ENCODE peak calls at places on chromosomes 2 and 18, in seven cellular contexts. One of them, this sample, is unnamed.

GRCh38 chr2:29212009-29212408 is 96.8 kb downstream of the CLIP4 start:
- DNase-seq in HCT116: no peak
- DNase-seq in Panc1: no peak
- DNase-seq in HepG2: peak; percentile 39
- DNase-seq in H1: peak; percentile 38
- DNase-seq in K562: no peak
- DNase-seq in GM12878: no peak
- DNase-seq in this sample: no peak

GRCh38 chr2:96866986-96867755 is 2.7 kb downstream of the SEMA4C start:
- DNase-seq in K562: no peak
- DNase-seq in HepG2: no peak
- DNase-seq in Panc1: no peak
- DNase-seq in H1: no peak
- DNase-seq in HCT116: no peak
- DNase-seq in GM12878: no peak
- DNase-seq in this sample: no peak

GRCh38 chr2:119647440-119648169 is 31.4 kb upstream of the TMEM177 start:
- DNase-seq in HCT116: no peak
- DNase-seq in K562: no peak
- DNase-seq in Panc1: no peak
- DNase-seq in H1: no peak
- DNase-seq in GM12878: peak; percentile 35
- DNase-seq in HepG2: no peak
- DNase-seq in this sample: no peak

GRCh38 chr2:220259656-220260055 is 632.2 kb downstream of the SLC4A3 start:
- DNase-seq in K562: no peak
- DNase-seq in GM12878: no peak
- DNase-seq in Panc1: no peak
- DNase-seq in H1: no peak
- DNase-seq in HepG2: no peak
- DNase-seq in HCT116: no peak
- DNase-seq in this sample: no peak

GRCh38 chr2:42238644-42239288 is 69.6 kb downstream of the EML4 start:
- DNase-seq in Panc1: peak; percentile 24
- DNase-seq in HepG2: peak; percentile 53
- DNase-seq in K562: no peak
- DNase-seq in HCT116: peak; percentile 6
- DNase-seq in GM12878: no peak
- DNase-seq in H1: peak; percentile 63
- DNase-seq in this sample: no peak

GRCh38 chr2:100742884-100743283 is 77.1 kb upstream of the NPAS2 start:
- DNase-seq in HCT116: no peak
- DNase-seq in Panc1: no peak
- DNase-seq in H1: no peak
- DNase-seq in K562: no peak
- DNase-seq in GM12878: no peak
- DNase-seq in HepG2: peak; percentile 27
- DNase-seq in this sample: peak; percentile 13

GRCh38 chr2:127089466-127090235 is 17.3 kb downstream of the BIN1 start:
- DNase-seq in HCT116: no peak
- DNase-seq in HepG2: no peak
- DNase-seq in GM12878: no peak
- DNase-seq in H1: no peak
- DNase-seq in K562: no peak
- DNase-seq in Panc1: no peak
- DNase-seq in this sample: no peak

GRCh38 chr18:52222211-52222610 is 117.8 kb upstream of the DCC start:
- DNase-seq in K562: no peak
- DNase-seq in H1: no peak
- DNase-seq in GM12878: no peak
- DNase-seq in HCT116: no peak
- DNase-seq in Panc1: no peak
- DNase-seq in HepG2: no peak
- DNase-seq in this sample: no peak

GRCh38 chr18:31679133-31679731 is 5.1 kb downstream of the B4GALT6 start:
- DNase-seq in H1: no peak
- DNase-seq in GM12878: no peak
- DNase-seq in HCT116: peak; percentile 63
- DNase-seq in K562: no peak
- DNase-seq in Panc1: peak; percentile 86
- DNase-seq in HepG2: no peak
- DNase-seq in this sample: no peak

GRCh38 chr2:240893363-240893828 is 2.6 kb downstream of the MAB21L4 start:
- DNase-seq in H1: no peak
- DNase-seq in HCT116: peak; percentile 28
- DNase-seq in GM12878: no peak
- DNase-seq in HepG2: no peak
- DNase-seq in K562: no peak
- DNase-seq in Panc1: no peak
- DNase-seq in this sample: no peak

GRCh38 chr2:218187650-218188025 is 20.9 kb upstream of the CXCR1 start:
- DNase-seq in GM12878: no peak
- DNase-seq in Panc1: no peak
- DNase-seq in HCT116: no peak
- DNase-seq in HepG2: no peak
- DNase-seq in K562: no peak
- DNase-seq in H1: no peak
- DNase-seq in this sample: no peak

GRCh38 chr2:128304715-128305554 is 13.7 kb downstream of the HS6ST1 start:
- DNase-seq in HepG2: peak; percentile 76
- DNase-seq in GM12878: no peak
- DNase-seq in Panc1: no peak
- DNase-seq in K562: no peak
- DNase-seq in H1: no peak
- DNase-seq in HCT116: peak; percentile 72
- DNase-seq in this sample: no peak

GRCh38 chr2:96594701-96595152 is 43.4 kb downstream of the KANSL3 start:
- DNase-seq in H1: no peak
- DNase-seq in Panc1: no peak
- DNase-seq in HepG2: no peak
- DNase-seq in K562: no peak
- DNase-seq in GM12878: no peak
- DNase-seq in HCT116: no peak
- DNase-seq in this sample: no peak

GRCh38 chr2:58055027-58055786 is 8.6 kb downstream of the VRK2 start:
- DNase-seq in HCT116: no peak
- DNase-seq in K562: no peak
- DNase-seq in GM12878: no peak
- DNase-seq in Panc1: no peak
- DNase-seq in H1: no peak
- DNase-seq in HepG2: no peak
- DNase-seq in this sample: no peak

GRCh38 chr2:109212836-109213563 is 84.0 kb downstream of the SH3RF3 start:
- DNase-seq in GM12878: no peak
- DNase-seq in K562: no peak
- DNase-seq in H1: no peak
- DNase-seq in HepG2: no peak
- DNase-seq in Panc1: no peak
- DNase-seq in HCT116: no peak
- DNase-seq in this sample: no peak

GRCh38 chr18:36636237-36636792 is 192.5 kb downstream of the TPGS2 start:
- DNase-seq in Panc1: no peak
- DNase-seq in HCT116: no peak
- DNase-seq in HepG2: no peak
- DNase-seq in GM12878: peak; percentile 50
- DNase-seq in H1: no peak
- DNase-seq in K562: no peak
- DNase-seq in this sample: peak; percentile 42

GRCh38 chr2:173752152-173752551 is 213.0 kb downstream of the SP3 start:
- DNase-seq in GM12878: no peak
- DNase-seq in H1: no peak
- DNase-seq in HCT116: peak; percentile 13
- DNase-seq in Panc1: no peak
- DNase-seq in K562: no peak
- DNase-seq in HepG2: no peak
- DNase-seq in this sample: peak; percentile 11

GRCh38 chr18:29501952-29502351 is 1325.0 kb upstream of the CDH2 start:
- DNase-seq in GM12878: no peak
- DNase-seq in Panc1: no peak
- DNase-seq in HCT116: no peak
- DNase-seq in HepG2: no peak
- DNase-seq in K562: no peak
- DNase-seq in H1: no peak
- DNase-seq in this sample: no peak

DNA sequence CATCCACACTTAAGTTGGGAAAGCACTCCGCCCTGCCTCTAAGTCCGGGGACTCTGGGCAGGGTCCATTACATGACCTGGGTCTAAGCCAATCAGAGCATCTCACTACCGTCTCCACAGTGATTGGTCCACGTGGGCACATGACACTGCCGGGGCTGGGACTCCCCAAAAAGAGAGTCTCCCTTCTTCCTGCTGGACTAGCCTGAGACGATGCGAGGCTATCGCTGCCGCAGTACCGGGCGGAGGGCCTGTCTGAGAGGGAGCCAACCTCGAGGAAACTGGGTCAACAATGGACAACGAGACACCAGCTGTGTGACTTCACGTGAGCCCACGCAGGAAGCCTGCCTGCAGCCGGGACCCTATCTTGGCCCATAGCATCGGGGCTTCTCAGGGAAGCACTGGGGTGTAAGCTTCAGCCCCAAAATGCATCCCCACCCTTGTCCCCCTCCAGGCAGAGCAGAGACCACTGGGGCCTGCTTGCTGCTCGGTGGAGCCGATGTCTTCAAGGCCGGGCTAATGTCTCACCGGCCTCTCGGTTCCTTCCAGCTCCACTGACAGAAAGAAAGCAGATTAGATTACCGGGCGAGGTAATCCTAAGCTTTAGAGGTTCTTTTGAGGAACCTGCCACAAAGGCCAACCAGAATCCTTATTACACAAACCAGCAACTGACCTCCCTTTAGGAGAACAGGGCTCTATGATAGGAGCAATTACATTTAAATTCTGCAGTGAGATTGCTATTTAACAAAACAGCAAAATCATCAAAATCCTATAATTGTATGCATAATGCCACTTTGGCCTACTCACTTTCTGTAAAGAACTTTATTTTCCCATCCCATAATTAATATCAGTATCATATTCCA is 21.3 kb upstream of the COPS8 start:
- DNase-seq in Panc1: no peak
- DNase-seq in GM12878: no peak
- DNase-seq in HepG2: no peak
- DNase-seq in HCT116: no peak
- DNase-seq in K562: peak; percentile 10
- DNase-seq in H1: no peak
- DNase-seq in this sample: no peak
- TF ChIP-seq SIN3A in Panc1: no peak
- TF ChIP-seq SIN3A in GM12878: no peak
- TF ChIP-seq SIN3A in HepG2: no peak
- TF ChIP-seq SIN3A in HCT116: no peak
- TF ChIP-seq SIN3A in K562: no peak
- TF ChIP-seq SIN3A in H1: no peak
- TF ChIP-seq SIN3A in this sample: no peak

GRCh38 chr2:221671515-221671914 is 99.4 kb upstream of the EPHA4 start:
- DNase-seq in K562: no peak
- DNase-seq in HepG2: no peak
- DNase-seq in HCT116: no peak
- DNase-seq in H1: no peak
- DNase-seq in Panc1: no peak
- DNase-seq in GM12878: no peak
- DNase-seq in this sample: no peak

GRCh38 chr2:221674446-221674845 is 102.3 kb upstream of the EPHA4 start:
- DNase-seq in HCT116: no peak
- DNase-seq in HepG2: no peak
- DNase-seq in GM12878: no peak
- DNase-seq in K562: no peak
- DNase-seq in Panc1: no peak
- DNase-seq in H1: no peak
- DNase-seq in this sample: no peak

GRCh38 chr2:221676566-221677172 is 104.6 kb upstream of the EPHA4 start:
- DNase-seq in H1: no peak
- DNase-seq in HepG2: no peak
- DNase-seq in Panc1: no peak
- DNase-seq in HCT116: no peak
- DNase-seq in K562: no peak
- DNase-seq in GM12878: no peak
- DNase-seq in this sample: no peak

GRCh38 chr2:221675509-221675908 is 103.4 kb upstream of the EPHA4 start:
- DNase-seq in GM12878: no peak
- DNase-seq in HepG2: no peak
- DNase-seq in H1: no peak
- DNase-seq in Panc1: no peak
- DNase-seq in HCT116: no peak
- DNase-seq in K562: no peak
- DNase-seq in this sample: no peak

DNA sequence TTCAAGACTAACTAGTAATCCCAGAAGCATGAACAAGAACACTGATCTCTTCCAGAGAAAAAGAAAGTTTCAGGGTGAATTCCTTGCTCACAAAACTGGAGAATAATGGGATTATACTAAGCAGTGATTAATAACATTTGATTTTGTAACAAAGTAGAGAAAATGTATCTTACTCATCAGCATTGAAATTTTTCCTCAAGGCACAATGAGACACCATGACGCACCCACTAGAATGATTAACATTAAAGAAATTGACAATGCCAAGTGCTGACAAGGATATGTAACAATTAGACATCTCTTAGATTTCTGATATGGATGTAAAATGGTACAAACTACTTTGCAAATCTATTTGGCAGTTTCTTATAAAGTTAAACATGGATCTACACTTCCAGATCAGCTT is 101.1 kb upstream of the EPHA4 start:
- DNase-seq in GM12878: no peak
- DNase-seq in Panc1: no peak
- DNase-seq in HepG2: no peak
- DNase-seq in H1: no peak
- DNase-seq in K562: no peak
- DNase-seq in HCT116: no peak
- DNase-seq in this sample: no peak
- TF ChIP-seq SIN3A in GM12878: no peak
- TF ChIP-seq SIN3A in Panc1: no peak
- TF ChIP-seq SIN3A in HepG2: no peak
- TF ChIP-seq SIN3A in H1: no peak
- TF ChIP-seq SIN3A in K562: no peak
- TF ChIP-seq SIN3A in HCT116: no peak
- TF ChIP-seq SIN3A in this sample: no peak

GRCh38 chr2:25808006-25808383 is 70.3 kb downstream of the ASXL2 start:
- DNase-seq in GM12878: no peak
- DNase-seq in K562: no peak
- DNase-seq in H1: no peak
- DNase-seq in Panc1: no peak
- DNase-seq in HCT116: no peak
- DNase-seq in HepG2: no peak
- DNase-seq in this sample: no peak
- TF ChIP-seq SIN3A in GM12878: no peak
- TF ChIP-seq SIN3A in K562: no peak
- TF ChIP-seq SIN3A in H1: no peak
- TF ChIP-seq SIN3A in Panc1: no peak
- TF ChIP-seq SIN3A in HCT116: no peak
- TF ChIP-seq SIN3A in HepG2: no peak
- TF ChIP-seq SIN3A in this sample: no peak

DNA sequence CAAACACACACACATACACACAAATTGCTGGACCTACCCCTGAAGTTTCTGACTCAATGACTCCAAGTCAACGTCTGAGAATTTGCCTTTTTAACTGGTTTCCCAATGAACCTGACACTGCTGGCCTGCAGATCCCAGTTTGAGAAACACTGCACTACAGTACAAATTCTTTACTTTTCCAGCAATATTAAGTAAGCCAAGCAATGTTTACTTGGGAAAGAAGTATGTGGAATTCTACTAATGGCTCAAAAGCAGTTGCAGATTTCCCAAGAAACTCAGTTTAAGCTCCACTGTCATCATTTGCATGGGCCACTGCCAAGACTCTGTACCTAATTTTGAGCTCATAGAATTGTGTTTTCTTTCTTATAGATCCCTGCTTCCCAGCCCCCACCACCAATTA is 676.1 kb downstream of the RNF144A start:
- DNase-seq in GM12878: no peak
- DNase-seq in H1: no peak
- DNase-seq in K562: peak; percentile 7
- DNase-seq in HCT116: no peak
- DNase-seq in Panc1: no peak
- DNase-seq in HepG2: no peak
- DNase-seq in this sample: no peak
- TF ChIP-seq SIN3A in GM12878: no peak
- TF ChIP-seq SIN3A in H1: no peak
- TF ChIP-seq SIN3A in K562: no peak
- TF ChIP-seq SIN3A in HCT116: no peak
- TF ChIP-seq SIN3A in Panc1: no peak
- TF ChIP-seq SIN3A in HepG2: no peak
- TF ChIP-seq SIN3A in this sample: no peak